ENCODE peak calls at places on chromosomes 4 and X, in seven cellular contexts. Y is left lung, G is cardiac muscle cell, U is caudate nucleus, B is Peyer's patch, M is AG04450, T is upper lobe of right lung. A is an unnamed sample.

GRCh38 chr4:53365121-53365485 is 758 bp downstream of the SCFD2 start:
- DNase-seq in Y (no peak), G (peak), U (no peak), B (no peak), M (no peak), T (no peak), A (no peak)

GRCh38 chrX:150870487-150871340 is 27.8 kb downstream of the CD99L2 start:
- DNase-seq in Y (no peak), G (no peak), U (peak), B (no peak), M (no peak), T (no peak), A (no peak)

GRCh38 chr4:182143086-182143821 is 99.9 kb upstream of the TENM3 start:
- DNase-seq in Y (no peak), G (peak), U (no peak), B (no peak), M (no peak), T (no peak), A (no peak)

GRCh38 chr4:26081795-26082498 is 167.9 kb downstream of the SMIM20 start:
- DNase-seq in Y (no peak), G (peak), U (no peak), B (no peak), M (no peak), T (no peak), A (no peak)

GRCh38 chr4:153765836-153766235 is 6.0 kb upstream of the RNF175 start:
- DNase-seq in Y (no peak), G (no peak), U (no peak), B (no peak), M (no peak), T (no peak), A (no peak)

GRCh38 chrX:77447339-77448149 is at the start of gene FGF16:
- DNase-seq in Y (peak), G (no peak), U (no peak), B (no peak), M (no peak), T (peak), A (no peak)

GRCh38 chr4:170001688-170002267 is 24.4 kb downstream of the MFAP3L start:
- DNase-seq in Y (no peak), G (no peak), U (no peak), B (no peak), M (no peak), T (no peak), A (no peak)

GRCh38 chr4:113635739-113636437 is 125.7 kb downstream of the CAMK2D start:
- DNase-seq in Y (no peak), G (no peak), U (no peak), B (no peak), M (peak), T (no peak), A (no peak)

GRCh38 chr4:32094987-32095386 is 1374.8 kb downstream of the PCDH7 start:
- DNase-seq in Y (no peak), G (no peak), U (no peak), B (no peak), M (no peak), T (no peak), A (no peak)

GRCh38 chr4:169103966-169104412 is 93.9 kb upstream of the CBR4 start:
- DNase-seq in Y (no peak), G (peak), U (no peak), B (no peak), M (no peak), T (no peak), A (no peak)

GRCh38 chr4:143026459-143027170 is 158.1 kb upstream of the USP38 start:
- DNase-seq in Y (no peak), G (no peak), U (no peak), B (no peak), M (no peak), T (no peak), A (no peak)

GRCh38 chr4:20687894-20688293 is 12.4 kb upstream of the PACRGL start:
- DNase-seq in Y (no peak), G (no peak), U (no peak), B (no peak), M (peak), T (no peak), A (no peak)

GRCh38 chr4:145719752-145720624 is 40.0 kb downstream of the C4orf51 start:
- DNase-seq in Y (no peak), G (no peak), U (no peak), B (no peak), M (no peak), T (no peak), A (no peak)

GRCh38 chr4:80071643-80072606 is 1.1 kb downstream of the ANTXR2 start:
- DNase-seq in Y (peak), G (peak), U (no peak), B (peak), M (no peak), T (peak), A (no peak)

GRCh38 chrX:108582151-108582550 is 142.5 kb downstream of the COL4A5 start:
- DNase-seq in Y (no peak), G (no peak), U (no peak), B (no peak), M (no peak), T (no peak), A (peak)

GRCh38 chr4:52984469-52984868 is 122.4 kb downstream of the RASL11B start:
- DNase-seq in Y (no peak), G (no peak), U (no peak), B (no peak), M (no peak), T (no peak), A (no peak)

GRCh38 chr4:128191115-128191897 is 96.3 kb downstream of the PGRMC2 start:
- DNase-seq in Y (no peak), G (peak), U (peak), B (peak), M (peak), T (no peak), A (peak)

GRCh38 chr4:178554352-178554751 is 1112.1 kb upstream of the AGA start:
- DNase-seq in Y (no peak), G (no peak), U (no peak), B (no peak), M (no peak), T (no peak), A (no peak)

GRCh38 chr4:76585897-76586360 is 150.9 kb downstream of the SHROOM3 start:
- DNase-seq in Y (peak), G (peak), U (peak), B (peak), M (no peak), T (peak), A (no peak)

GRCh38 chr4:7365472-7366179 is 69.1 kb downstream of the PSAPL1 start:
- DNase-seq in Y (peak), G (no peak), U (peak), B (no peak), M (no peak), T (peak), A (peak)

GRCh38 chr4:127523369-127523768 is 109.4 kb upstream of the INTU start:
- DNase-seq in Y (no peak), G (no peak), U (no peak), B (no peak), M (no peak), T (no peak), A (no peak)

GRCh38 chrX:74242050-74242449 is 61.9 kb upstream of the ZCCHC13 start:
- DNase-seq in Y (no peak), G (no peak), U (no peak), B (no peak), M (peak), T (no peak), A (no peak)

GRCh38 chrX:76796311-76796710 is 368.8 kb downstream of the MAGEE1 start:
- DNase-seq in Y (no peak), G (no peak), U (no peak), B (no peak), M (no peak), T (no peak), A (no peak)

GRCh38 chrX:13597928-13598327 is 28.5 kb downstream of the EGFL6 start:
- DNase-seq in Y (no peak), G (no peak), U (no peak), B (no peak), M (no peak), T (no peak), A (no peak)

GRCh38 chr4:102343964-102344519 is 1.2 kb downstream of the SLC39A8 start:
- DNase-seq in Y (no peak), G (peak), U (no peak), B (no peak), M (no peak), T (peak), A (no peak)

GRCh38 chr4:2046031-2046961 is 12.8 kb upstream of the NAT8L start:
- DNase-seq in Y (peak), G (no peak), U (no peak), B (no peak), M (no peak), T (peak), A (no peak)

GRCh38 chr4:185470503-185471195 is 884 bp downstream of the CCDC110 start:
- DNase-seq in Y (peak), G (peak), U (peak), B (peak), M (no peak), T (peak), A (no peak)

GRCh38 chrX:45788941-45789348 is 588.3 kb upstream of the DIPK2B start:
- DNase-seq in Y (peak), G (no peak), U (no peak), B (no peak), M (no peak), T (peak), A (no peak)

GRCh38 chrX:40403757-40404156 is 177.0 kb upstream of the ATP6AP2 start:
- DNase-seq in Y (no peak), G (no peak), U (no peak), B (no peak), M (no peak), T (no peak), A (no peak)

GRCh38 chrX:111098874-111099273 is 2.9 kb downstream of the PAK3 start:
- DNase-seq in Y (peak), G (peak), U (no peak), B (peak), M (no peak), T (peak), A (no peak)

GRCh38 chrX:1496076-1496475 is 40.9 kb downstream of the P2RY8 start:
- DNase-seq in Y (no peak), G (no peak), U (no peak), B (peak), M (no peak), T (peak), A (no peak)

GRCh38 chrX:152601848-152602616 is 35.7 kb upstream of the GABRQ start:
- DNase-seq in Y (no peak), G (no peak), U (no peak), B (no peak), M (no peak), T (no peak), A (no peak)

GRCh38 chr4:183721207-183722081 is 62.4 kb downstream of the TRAPPC11 start:
- DNase-seq in Y (peak), G (peak), U (no peak), B (peak), M (no peak), T (peak), A (peak)

GRCh38 chr4:183718876-183719275 is 59.8 kb downstream of the TRAPPC11 start:
- DNase-seq in Y (no peak), G (no peak), U (no peak), B (no peak), M (no peak), T (no peak), A (no peak)

GRCh38 chr4:183716302-183716701 is 57.2 kb downstream of the TRAPPC11 start:
- DNase-seq in Y (no peak), G (no peak), U (no peak), B (no peak), M (no peak), T (no peak), A (no peak)
- H3K27ac ChIP-seq in Y (no peak), G (no peak), U (no peak), B (no peak), M (no peak), T (no peak), A (no peak)

GRCh38 chrX:22349116-22349515 is 76.4 kb downstream of the CBLL2 start:
- DNase-seq in Y (no peak), G (no peak), U (no peak), B (no peak), M (no peak), T (no peak), A (no peak)
- H3K27ac ChIP-seq in Y (no peak), G (no peak), U (no peak), B (no peak), M (no peak), T (no peak), A (no peak)

DNA sequence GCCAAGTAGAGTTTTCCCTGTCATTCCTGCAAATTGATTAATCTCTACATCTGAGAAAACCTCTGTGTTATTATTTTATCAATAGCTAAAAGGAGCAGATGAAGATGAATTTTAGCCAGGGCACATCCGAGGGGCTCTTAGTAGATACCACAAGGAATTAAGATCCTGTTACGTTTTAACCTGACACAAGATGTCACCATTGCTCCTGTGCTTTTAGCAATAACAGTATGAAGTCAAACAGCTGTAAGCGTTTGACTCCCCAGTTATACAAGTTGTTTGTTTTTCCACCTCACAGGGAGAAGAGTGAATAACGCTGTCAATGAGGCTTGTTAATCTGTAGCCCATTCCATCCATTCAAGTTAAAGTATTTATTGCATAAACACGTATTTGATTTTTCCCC is 76.0 kb upstream of the AP1S2 start:
- DNase-seq in Y (no peak), G (peak), U (no peak), B (no peak), M (peak), T (no peak), A (no peak)
- H3K27ac ChIP-seq in Y (no peak), G (no peak), U (no peak), B (no peak), M (no peak), T (no peak), A (no peak)

GRCh38 chr4:98963538-98964433 is 31.7 kb upstream of the METAP1 start:
- DNase-seq in Y (no peak), G (no peak), U (no peak), B (no peak), M (no peak), T (no peak), A (no peak)
- H3K27ac ChIP-seq in Y (no peak), G (no peak), U (no peak), B (no peak), M (no peak), T (no peak), A (no peak)

DNA sequence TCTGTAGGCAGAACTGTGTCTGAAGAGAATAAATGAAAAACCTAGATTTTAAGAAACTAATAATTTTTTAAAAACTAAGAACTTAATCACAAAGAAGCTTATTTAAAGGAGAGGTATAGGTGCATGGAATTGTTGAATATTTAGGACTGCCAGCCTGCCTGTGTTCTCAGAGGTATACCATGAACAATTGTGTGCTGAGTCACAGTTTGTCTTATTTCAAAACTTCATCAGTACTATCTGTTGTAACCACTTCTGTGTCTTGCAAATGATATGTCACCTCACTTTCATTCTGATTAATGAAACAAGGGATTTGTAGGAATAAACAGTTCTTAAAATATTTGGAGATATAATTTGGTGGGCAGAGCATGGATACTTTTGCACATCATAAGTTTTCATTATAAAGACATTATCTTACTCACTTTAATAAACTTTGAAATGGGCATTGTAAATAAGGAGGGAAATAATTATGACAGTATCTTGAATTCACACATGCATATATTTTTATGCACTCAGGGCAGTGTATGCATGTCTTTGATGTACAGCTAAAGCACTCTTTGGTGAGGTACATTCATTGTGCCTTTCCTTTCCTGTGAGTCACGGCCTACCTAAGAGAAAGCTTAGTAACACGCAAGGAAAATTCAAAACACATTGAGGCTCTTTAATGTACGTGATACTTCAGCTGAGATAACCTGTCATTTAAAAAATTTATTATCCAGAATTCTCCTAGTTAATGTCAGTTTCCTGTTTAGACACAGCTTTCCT is 31.6 kb downstream of the STOX2 start:
- DNase-seq in Y (no peak), G (no peak), U (no peak), B (no peak), M (no peak), T (no peak), A (no peak)
- H3K27ac ChIP-seq in Y (no peak), G (no peak), U (no peak), B (no peak), M (no peak), T (no peak), A (no peak)

GRCh38 chr4:163489929-163490328 is 4.6 kb upstream of the TMA16 start:
- DNase-seq in Y (no peak), G (no peak), U (no peak), B (no peak), M (no peak), T (no peak), A (no peak)

GRCh38 chr4:163494360-163495241 is at the start of gene TMA16:
- DNase-seq in Y (peak), G (peak), U (peak), B (peak), M (peak), T (peak), A (peak)

GRCh38 chr4:163493643-163494359 is 689 bp upstream of the TMA16 start:
- DNase-seq in Y (peak), G (no peak), U (no peak), B (peak), M (no peak), T (no peak), A (no peak)

GRCh38 chr4:163495900-163496299 is 1.4 kb downstream of the TMA16 start:
- DNase-seq in Y (no peak), G (no peak), U (peak), B (no peak), M (no peak), T (no peak), A (no peak)

GRCh38 chr4:163492951-163493504 is 1.5 kb upstream of the TMA16 start:
- DNase-seq in Y (no peak), G (no peak), U (no peak), B (no peak), M (no peak), T (no peak), A (no peak)
- H3K27ac ChIP-seq in Y (no peak), G (peak), U (peak), B (no peak), M (no peak), T (no peak), A (peak)

DNA sequence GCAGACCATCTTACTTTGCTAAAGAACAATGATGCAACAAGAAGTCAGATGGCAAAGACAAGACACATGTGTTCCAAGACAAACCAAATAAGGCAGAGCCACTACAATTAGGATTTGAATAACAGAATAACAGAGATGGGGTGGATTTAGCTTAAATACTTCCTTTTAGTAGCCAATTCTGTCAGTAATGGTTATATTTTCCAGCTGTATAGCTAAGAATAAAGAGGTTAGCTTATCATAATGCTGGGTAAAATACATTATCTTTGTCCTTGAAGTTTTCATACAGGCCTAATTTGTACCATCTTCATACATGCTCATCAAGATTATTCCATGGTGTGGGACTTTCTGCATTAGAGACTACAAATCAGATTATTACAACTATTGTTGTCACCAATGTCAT is 37.6 kb upstream of the FRAS1 start:
- DNase-seq in Y (no peak), G (no peak), U (no peak), B (no peak), M (no peak), T (no peak), A (no peak)
- H3K27ac ChIP-seq in Y (no peak), G (no peak), U (no peak), B (no peak), M (no peak), T (no peak), A (no peak)

DNA sequence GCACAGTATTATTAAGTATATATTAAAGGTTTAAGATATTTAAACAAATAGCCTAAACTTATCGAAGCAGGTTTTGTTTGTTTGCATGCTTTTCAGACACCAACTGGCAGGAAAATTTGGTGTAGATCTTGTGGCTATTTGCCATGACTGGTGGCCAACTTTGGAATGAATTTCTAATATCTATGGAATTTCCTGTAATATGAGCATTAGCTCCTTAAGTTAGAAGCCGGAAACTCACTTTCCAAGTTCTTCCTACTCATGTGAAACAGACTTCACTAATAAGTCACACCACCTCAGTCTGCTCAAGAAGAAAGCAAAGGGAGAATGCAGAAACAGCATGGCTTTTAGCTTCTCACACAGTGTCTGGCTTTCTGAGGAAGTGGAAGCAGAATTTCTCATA is 563.9 kb downstream of the GRXCR1 start:
- DNase-seq in Y (no peak), G (no peak), U (no peak), B (no peak), M (peak), T (no peak), A (no peak)
- H3K27ac ChIP-seq in Y (no peak), G (no peak), U (no peak), B (no peak), M (no peak), T (no peak), A (no peak)

DNA sequence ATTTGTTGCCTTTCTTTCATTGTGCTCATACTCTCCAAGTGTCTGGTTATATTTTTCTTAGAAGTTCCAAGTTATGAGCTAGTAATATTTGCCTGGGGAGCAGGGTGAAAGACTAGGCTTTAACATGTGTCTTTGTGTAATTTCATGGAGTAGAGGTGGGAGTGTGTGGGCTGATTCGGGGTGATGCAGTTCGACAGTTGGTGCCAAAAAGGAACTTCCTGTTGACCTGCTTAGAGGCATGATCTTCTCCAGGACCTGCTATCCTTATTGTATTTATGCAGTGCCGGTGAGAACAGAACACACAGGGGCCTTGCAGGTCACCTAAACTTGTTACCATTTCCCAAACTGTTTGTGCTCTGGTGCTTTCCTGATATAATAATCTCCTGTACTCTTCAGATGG is 21.2 kb downstream of the USP53 start:
- DNase-seq in Y (no peak), G (no peak), U (no peak), B (no peak), M (no peak), T (no peak), A (no peak)
- H3K27ac ChIP-seq in Y (peak), G (no peak), U (no peak), B (no peak), M (no peak), T (no peak), A (no peak)